ENCODE peak calls at places on chromosomes 7 and 10, in seven cellular contexts. S is cardiac muscle cell, L is lung, K is endodermal cell, N is fibroblast of lung, E is heart left ventricle, A is transverse colon. I is an unnamed sample.

GRCh38 chr7:8051998-8052397 is 83.4 kb downstream of the GLCCI1 start:
- DNase-seq in K (no peak), N (no peak), A (no peak), S (no peak), E (no peak), L (no peak), I (no peak)

GRCh38 chr10:70063418-70064098 is 10.9 kb downstream of the MACROH2A2 start:
- DNase-seq in E (no peak), S (no peak), A (no peak), K (no peak), L (no peak), N (no peak), I (no peak)

GRCh38 chr10:36578306-36578705 is 547.1 kb upstream of the ANKRD30A start:
- DNase-seq in E (no peak), K (no peak), N (peak), L (no peak), A (no peak), S (no peak), I (peak)

GRCh38 chr10:17386616-17387075 is 67.7 kb downstream of the ST8SIA6 start:
- DNase-seq in E (peak), K (no peak), N (peak), S (peak), A (no peak), L (no peak), I (no peak)

GRCh38 chr10:11612004-11613001 is 853 bp upstream of the USP6NL start:
- DNase-seq in K (no peak), L (no peak), E (no peak), S (peak), N (peak), A (no peak), I (no peak)

GRCh38 chr7:17009007-17009719 is 127.4 kb upstream of the AGR3 start:
- DNase-seq in L (no peak), A (no peak), K (no peak), E (no peak), S (peak), N (peak), I (no peak)

GRCh38 chr10:7409732-7410168 is 1.1 kb downstream of the SFMBT2 start:
- DNase-seq in A (no peak), N (peak), E (no peak), L (no peak), S (no peak), K (peak), I (no peak)

GRCh38 chr7:131517218-131517923 is 39.1 kb downstream of the PODXL start:
- DNase-seq in S (no peak), N (no peak), E (no peak), A (no peak), K (no peak), L (no peak), I (no peak)

GRCh38 chr10:34507217-34507616 is 307.9 kb downstream of the PARD3 start:
- DNase-seq in L (no peak), N (no peak), E (no peak), K (no peak), S (no peak), A (no peak), I (no peak)

DNA sequence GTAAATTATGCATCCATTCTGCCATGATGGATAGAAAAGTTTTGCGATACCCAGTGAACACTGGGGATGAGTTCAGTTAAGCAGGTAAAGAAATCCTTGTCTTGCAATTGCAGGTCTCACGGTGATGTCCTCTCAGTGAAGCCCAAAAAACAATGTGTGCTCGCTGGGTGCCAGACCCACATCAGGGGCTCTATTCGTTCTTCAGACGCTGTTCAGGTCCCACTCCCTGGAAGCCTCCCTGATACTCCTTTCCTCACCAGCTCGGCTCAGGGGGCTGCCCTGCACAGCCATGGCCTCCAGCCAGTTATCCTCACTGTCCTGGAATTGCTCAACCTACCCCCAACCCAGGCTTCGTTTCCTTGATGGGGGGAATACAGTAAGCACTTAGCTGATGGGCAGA is 323.5 kb downstream of the ADARB2 start:
- DNase-seq in N (no peak), L (no peak), S (no peak), E (no peak), A (no peak), K (no peak), I (no peak)
- H3K4me3 ChIP-seq in N (no peak), L (no peak), S (no peak), E (no peak), A (no peak), K (no peak), I (no peak)

DNA sequence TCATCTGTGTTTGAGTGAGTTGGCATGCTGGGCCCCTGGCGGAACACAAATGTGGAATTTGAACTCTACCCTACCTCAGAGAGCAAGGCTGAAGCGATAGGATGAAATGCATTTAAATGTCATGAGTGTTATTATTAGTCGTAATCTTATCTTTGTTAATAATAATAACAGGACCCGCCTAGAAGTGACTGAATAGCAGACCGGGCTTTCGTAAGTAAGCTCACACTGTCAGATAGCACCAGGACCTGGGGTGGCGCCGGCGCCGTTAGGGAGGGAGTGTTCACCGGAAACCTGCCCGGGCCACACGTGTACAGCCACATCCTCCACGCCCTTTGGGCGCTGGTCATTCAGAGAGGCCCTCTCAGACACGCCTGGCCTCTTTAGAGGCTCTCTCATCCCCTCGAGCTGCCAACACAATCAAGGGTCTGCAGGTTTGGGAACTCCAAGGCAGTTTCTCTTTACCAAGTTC is 63.6 kb downstream of the GRK5 start:
- DNase-seq in K (peak), L (peak), S (peak), E (peak), A (peak), N (peak), I (no peak)
- TF ChIP-seq CTCF in K (no peak), L (no peak), S (no peak), E (no peak), A (no peak), N (no peak), I (no peak)

GRCh38 chr10:133087679-133088523 is at the start of gene ADGRA1:
- DNase-seq in E (no peak), L (no peak), N (no peak), S (no peak), K (peak), A (no peak), I (no peak)
- H3K4me3 ChIP-seq in E (peak), L (no peak), N (no peak), S (peak), K (peak), A (no peak), I (no peak)

DNA sequence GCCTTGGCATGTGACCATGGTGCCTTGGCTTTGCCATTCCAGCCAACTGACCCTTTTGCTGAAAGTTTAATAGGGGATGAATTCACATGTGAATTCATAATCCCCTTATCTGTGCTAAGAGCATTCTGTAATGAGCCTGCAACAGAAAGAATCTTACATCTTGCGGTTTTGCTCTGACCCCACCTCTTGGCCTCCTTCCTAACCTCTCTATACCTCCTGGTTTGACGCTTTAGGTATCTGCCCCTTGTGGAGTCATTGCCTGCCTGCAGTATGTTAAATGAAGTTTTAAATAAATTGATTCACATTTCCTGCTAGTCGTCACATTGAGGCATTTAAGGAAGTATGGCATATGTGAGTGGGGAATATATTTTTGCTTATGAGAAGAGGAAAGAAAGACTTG is 60.7 kb downstream of the LRMDA start:
- DNase-seq in L (no peak), N (no peak), K (no peak), A (no peak), S (peak), E (no peak), I (no peak)
- TF ChIP-seq CTCF in L (no peak), N (no peak), K (peak), A (no peak), S (peak), E (no peak), I (no peak)

DNA sequence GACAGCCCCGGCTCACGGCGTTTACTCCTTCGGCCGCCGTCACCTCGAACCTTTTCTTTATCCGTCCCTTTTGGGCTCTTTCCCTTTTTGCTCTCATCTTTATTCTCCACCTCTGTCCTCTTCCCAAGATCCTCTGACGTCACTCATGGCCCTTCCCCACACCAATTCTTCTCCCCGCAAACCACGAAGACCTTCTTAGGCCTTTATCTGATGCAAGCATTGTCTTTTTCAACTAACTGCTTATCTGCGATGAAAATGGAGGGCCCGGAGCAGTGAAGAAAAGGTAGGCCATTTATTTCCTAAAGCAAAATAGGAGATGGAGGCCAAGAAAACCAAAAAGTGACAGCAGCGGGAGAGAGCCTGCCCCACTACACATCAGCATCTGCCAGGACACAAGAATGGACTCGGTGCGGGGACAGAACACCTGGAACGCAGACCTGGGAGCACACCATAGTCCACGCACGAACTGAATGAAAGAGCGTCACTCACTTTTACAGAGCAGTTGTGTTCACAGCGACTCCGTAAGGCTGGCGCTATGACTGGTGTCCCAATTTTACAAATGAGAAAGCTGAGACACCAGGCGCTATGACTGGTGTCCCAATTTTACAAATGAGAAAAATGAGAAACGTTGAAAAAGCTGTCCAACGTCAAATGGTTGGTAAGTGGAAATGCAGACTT is 45.3 kb downstream of the ZNF777 start:
- DNase-seq in N (peak), S (peak), E (no peak), K (no peak), A (no peak), L (no peak), I (no peak)
- H3K4me3 ChIP-seq in N (peak), S (peak), E (peak), K (peak), A (no peak), L (no peak), I (peak)

GRCh38 chr7:96355990-96356506 is 34.1 kb upstream of the SLC25A13 start:
- DNase-seq in S (no peak), E (no peak), A (no peak), L (no peak), K (no peak), N (no peak), I (no peak)
- TF ChIP-seq CTCF in S (no peak), E (no peak), A (no peak), L (no peak), K (no peak), N (peak), I (no peak)